ENCODE peak calls at places on chromosomes 6 and 20, in four cellular contexts. One of them, this sample, is unnamed. For H3K9me1, the result is how much of the 10 kb centered on the place peaks cover.

GRCh38 chr6:116200619-116201249 is 53.1 kb downstream of the TSPYL4 start:
- DNase-seq in K562: no peak
- DNase-seq in IMR-90: peak
- DNase-seq in keratinocyte: no peak
- DNase-seq in this sample: no peak

GRCh38 chr6:79719248-79719975 is 88.3 kb downstream of the SH3BGRL2 start:
- DNase-seq in IMR-90: peak
- DNase-seq in keratinocyte: no peak
- DNase-seq in K562: no peak
- DNase-seq in this sample: peak

GRCh38 chr20:10502098-10502526 is 67.0 kb downstream of the SLX4IP start:
- DNase-seq in K562: no peak
- DNase-seq in IMR-90: no peak
- DNase-seq in keratinocyte: no peak
- DNase-seq in this sample: no peak

GRCh38 chr6:26233608-26234420 is 131.2 kb upstream of the BTN3A2 start:
- DNase-seq in keratinocyte: no peak
- DNase-seq in K562: peak
- DNase-seq in IMR-90: peak
- DNase-seq in this sample: peak

GRCh38 chr6:112416885-112417284 is 69.8 kb downstream of the RFPL4B start:
- DNase-seq in IMR-90: no peak
- DNase-seq in keratinocyte: no peak
- DNase-seq in K562: no peak
- DNase-seq in this sample: no peak

GRCh38 chr20:15942130-15942529 is 631.1 kb downstream of the KIF16B start:
- DNase-seq in keratinocyte: no peak
- DNase-seq in IMR-90: no peak
- DNase-seq in K562: no peak
- DNase-seq in this sample: no peak

GRCh38 chr6:170329321-170329720 is 22.8 kb downstream of the FAM120B start:
- DNase-seq in keratinocyte: no peak
- DNase-seq in K562: no peak
- DNase-seq in IMR-90: no peak
- DNase-seq in this sample: no peak

GRCh38 chr6:25494469-25494868 is 157.5 kb upstream of the SCGN start:
- DNase-seq in IMR-90: no peak
- DNase-seq in K562: no peak
- DNase-seq in keratinocyte: no peak
- DNase-seq in this sample: no peak

GRCh38 chr20:1832634-1833033 is 62.6 kb upstream of the SIRPA start:
- DNase-seq in IMR-90: no peak
- DNase-seq in K562: no peak
- DNase-seq in keratinocyte: no peak
- DNase-seq in this sample: no peak

DNA sequence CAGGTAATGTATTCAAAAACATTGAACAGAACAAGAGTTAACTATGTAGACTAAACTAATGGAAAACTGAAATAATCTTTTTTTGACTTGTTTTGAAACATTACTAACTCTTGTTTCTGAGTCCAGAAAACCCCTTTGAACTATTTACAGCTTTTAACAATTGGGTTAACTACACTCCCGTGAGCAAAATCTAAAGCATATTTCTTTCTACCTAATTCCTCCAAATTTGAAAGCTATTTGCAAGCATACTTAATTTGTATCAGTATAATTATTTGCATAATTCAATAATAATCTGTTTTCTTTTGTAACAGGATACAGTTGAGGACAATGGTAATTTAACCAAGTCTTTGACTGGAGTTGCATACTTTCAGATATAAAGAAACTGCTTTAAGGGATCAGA is 62.6 kb upstream of the AGPAT4 start:
- DNase-seq in IMR-90: no peak
- DNase-seq in keratinocyte: no peak
- DNase-seq in K562: no peak
- DNase-seq in this sample: no peak
- H3K9me1 ChIP-seq in IMR-90: under half
- H3K9me1 ChIP-seq in keratinocyte: under half
- H3K9me1 ChIP-seq in K562: under half
- H3K9me1 ChIP-seq in this sample: under half

DNA sequence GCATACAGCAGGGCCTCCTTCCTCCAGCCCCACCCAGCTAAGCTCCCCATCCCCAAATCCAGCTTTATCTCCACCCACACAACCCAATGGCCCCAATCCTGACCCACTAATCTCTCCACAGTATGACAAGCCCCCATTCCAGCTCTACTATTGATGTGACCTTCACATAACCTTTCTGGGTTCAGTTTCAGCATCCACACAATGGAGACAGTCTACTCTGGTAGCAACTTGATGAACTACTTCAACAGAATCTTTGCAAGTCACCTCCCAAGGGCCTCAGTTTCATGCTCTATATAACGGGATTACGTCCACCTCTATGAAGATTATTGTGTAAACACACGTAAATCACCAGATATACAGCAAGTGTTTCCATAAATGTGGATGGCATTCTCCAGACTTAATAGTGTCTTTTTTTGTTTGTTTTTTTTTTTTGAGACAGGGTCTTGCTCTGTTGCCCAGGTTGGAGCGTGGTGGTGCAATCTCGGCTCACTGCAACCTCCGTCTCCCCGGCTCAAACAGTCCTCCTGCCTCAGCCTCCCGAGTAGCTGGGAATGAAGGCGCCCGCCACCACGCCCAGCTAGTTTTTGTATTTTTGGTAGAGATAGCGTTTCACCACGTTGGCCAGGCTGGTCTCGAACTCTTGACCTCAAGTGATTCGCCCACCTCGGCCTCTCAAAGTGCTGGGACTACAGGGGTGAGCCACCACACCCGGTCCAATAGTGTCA is 1.4 kb downstream of the AHCY start:
- DNase-seq in keratinocyte: no peak
- DNase-seq in K562: peak
- DNase-seq in IMR-90: no peak
- DNase-seq in this sample: no peak
- H3K9ac ChIP-seq in keratinocyte: peak
- H3K9ac ChIP-seq in K562: peak
- H3K9ac ChIP-seq in IMR-90: peak
- H3K9ac ChIP-seq in this sample: no peak

DNA sequence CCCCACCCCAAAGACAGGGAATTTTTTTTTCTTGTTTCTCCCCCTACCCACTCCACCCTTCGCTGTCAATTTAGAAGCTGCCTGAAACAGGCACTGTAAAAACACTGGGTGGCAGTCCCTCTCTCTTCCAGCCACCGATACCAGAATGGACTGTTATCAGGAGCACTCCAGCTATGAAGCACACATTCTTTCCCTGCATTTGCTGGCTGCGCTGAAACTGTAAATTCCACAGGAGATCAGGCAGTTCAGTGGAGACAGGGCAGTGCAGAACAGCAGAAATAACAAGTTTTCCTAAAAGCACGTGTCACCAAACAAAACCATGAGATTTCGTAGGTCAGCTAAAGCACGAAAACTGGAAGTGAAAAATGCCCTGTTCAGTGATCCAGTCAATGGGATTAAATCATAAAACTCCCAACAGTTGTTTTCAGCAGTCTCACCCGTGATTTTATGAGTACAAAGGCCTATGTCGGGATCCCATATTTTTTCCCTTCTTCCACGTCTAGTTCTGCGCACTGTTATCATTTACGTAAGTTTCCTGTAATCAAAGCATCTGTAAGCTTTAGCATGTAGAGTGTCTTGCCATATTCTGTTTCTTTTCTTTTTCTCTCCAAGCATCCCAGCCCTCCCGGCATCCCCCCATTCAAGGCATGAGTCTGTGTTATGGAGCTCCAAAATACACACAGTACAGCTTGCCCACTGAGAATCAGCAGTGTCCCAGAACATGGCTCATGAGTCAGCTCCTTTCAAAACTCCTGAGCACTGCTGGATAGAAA is 359.9 kb upstream of the EPHA7 start:
- DNase-seq in K562: no peak
- DNase-seq in keratinocyte: no peak
- DNase-seq in IMR-90: no peak
- DNase-seq in this sample: peak
- H3K9me1 ChIP-seq in K562: under half
- H3K9me1 ChIP-seq in keratinocyte: under half
- H3K9me1 ChIP-seq in IMR-90: under half
- H3K9me1 ChIP-seq in this sample: under half

GRCh38 chr6:44672838-44673237 is 285.3 kb downstream of the CDC5L start:
- DNase-seq in keratinocyte: peak
- DNase-seq in IMR-90: no peak
- DNase-seq in K562: no peak
- DNase-seq in this sample: no peak
- H3K9ac ChIP-seq in keratinocyte: peak
- H3K9ac ChIP-seq in IMR-90: no peak
- H3K9ac ChIP-seq in K562: no peak
- H3K9ac ChIP-seq in this sample: no peak

DNA sequence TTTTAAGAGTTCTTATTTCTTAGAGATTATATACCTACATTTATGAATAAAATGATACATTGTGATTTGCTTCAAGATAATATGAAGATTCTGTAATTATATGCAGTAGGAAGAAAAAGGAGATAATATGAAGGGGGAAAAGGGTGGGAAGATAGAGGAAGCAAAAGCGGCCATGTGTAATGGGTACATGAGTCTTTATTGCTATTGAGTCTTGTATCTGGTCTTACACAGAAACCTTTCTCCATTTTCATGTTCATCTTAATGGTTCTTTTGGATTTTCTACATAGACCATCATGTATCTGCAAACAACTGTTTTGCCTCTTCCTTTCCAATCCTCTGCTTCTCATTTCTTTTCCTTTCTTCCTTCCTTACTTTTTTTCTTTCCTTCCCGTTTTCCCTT is 36.1 kb downstream of the PHF20 start:
- DNase-seq in K562: no peak
- DNase-seq in keratinocyte: no peak
- DNase-seq in IMR-90: no peak
- DNase-seq in this sample: no peak
- H3K9me1 ChIP-seq in K562: under half
- H3K9me1 ChIP-seq in keratinocyte: under half
- H3K9me1 ChIP-seq in IMR-90: under half
- H3K9me1 ChIP-seq in this sample: under half

DNA sequence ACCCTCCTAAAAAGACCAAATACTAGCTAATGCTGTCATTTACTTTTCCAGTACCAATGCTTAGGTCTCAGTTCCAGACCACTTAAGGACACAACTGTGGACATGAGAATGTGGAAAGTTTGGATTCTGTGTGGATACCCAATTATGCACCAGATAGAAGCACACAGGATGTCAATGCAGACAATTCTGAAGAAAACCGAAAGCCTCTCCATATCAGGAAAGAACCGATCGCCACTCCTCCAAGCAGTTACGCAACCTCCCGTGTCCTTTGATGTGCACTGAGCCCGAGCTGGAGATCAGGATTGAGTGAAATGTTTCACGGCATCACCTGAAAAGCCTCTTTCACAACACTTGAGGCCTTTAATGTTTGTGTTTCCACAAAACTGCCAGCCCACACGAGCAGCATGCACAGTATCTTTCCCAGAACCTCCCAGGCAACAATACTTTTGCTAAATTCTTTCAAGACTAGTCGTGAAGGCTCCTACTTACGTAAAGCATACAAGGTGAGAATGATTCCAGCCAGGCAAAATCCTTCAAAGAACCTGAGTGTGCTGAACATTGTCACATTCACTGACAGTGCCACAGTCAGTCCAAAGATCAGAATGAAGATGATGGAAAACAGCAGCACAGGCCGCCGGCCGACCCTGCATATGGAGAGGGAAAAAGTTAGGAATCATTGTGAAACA is 47.0 kb downstream of the SLC22A23 start:
- DNase-seq in K562: peak
- DNase-seq in IMR-90: no peak
- DNase-seq in keratinocyte: no peak
- DNase-seq in this sample: no peak
- H3K9ac ChIP-seq in K562: peak
- H3K9ac ChIP-seq in IMR-90: no peak
- H3K9ac ChIP-seq in keratinocyte: no peak
- H3K9ac ChIP-seq in this sample: no peak

DNA sequence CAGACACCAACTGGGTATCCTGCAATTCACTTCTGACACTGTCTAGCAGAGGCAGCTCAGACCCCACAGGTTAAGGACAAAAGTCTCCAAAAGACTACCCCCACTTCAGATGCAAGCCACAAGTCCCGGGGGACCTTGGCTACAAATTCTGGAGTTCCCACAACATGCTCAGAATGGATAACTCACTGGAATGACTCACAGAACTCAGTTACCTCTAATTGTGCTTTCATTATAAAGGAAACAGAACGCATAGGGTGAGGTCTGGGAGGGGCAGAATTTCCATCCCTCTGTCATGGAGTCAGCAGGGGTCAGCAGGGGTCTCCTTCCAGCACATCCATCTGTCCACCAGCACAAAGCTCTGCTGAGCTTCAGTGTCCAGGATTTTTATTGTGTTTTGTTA is 184.2 kb downstream of the CDH4 start:
- DNase-seq in IMR-90: peak
- DNase-seq in keratinocyte: peak
- DNase-seq in K562: no peak
- DNase-seq in this sample: no peak
- H3K9me1 ChIP-seq in IMR-90: under half
- H3K9me1 ChIP-seq in keratinocyte: under half
- H3K9me1 ChIP-seq in K562: under half
- H3K9me1 ChIP-seq in this sample: under half

GRCh38 chr6:166956444-166957086 is at the start of gene RNASET2:
- DNase-seq in keratinocyte: peak
- DNase-seq in K562: peak
- DNase-seq in IMR-90: peak
- DNase-seq in this sample: peak

GRCh38 chr6:166954118-166954713 is 2.1 kb downstream of the RNASET2 start:
- DNase-seq in K562: no peak
- DNase-seq in keratinocyte: no peak
- DNase-seq in IMR-90: no peak
- DNase-seq in this sample: no peak

GRCh38 chr6:166955865-166956443 is 396 bp downstream of the RNASET2 start:
- DNase-seq in K562: no peak
- DNase-seq in IMR-90: peak
- DNase-seq in keratinocyte: no peak
- DNase-seq in this sample: no peak

GRCh38 chr6:166957087-166957804 is 896 bp upstream of the RNASET2 start:
- DNase-seq in K562: peak
- DNase-seq in keratinocyte: no peak
- DNase-seq in IMR-90: no peak
- DNase-seq in this sample: no peak

GRCh38 chr6:166955121-166955864 is 1.1 kb downstream of the RNASET2 start:
- DNase-seq in K562: peak
- DNase-seq in keratinocyte: no peak
- DNase-seq in IMR-90: no peak
- DNase-seq in this sample: no peak
- H3K9ac ChIP-seq in K562: peak
- H3K9ac ChIP-seq in keratinocyte: peak
- H3K9ac ChIP-seq in IMR-90: peak
- H3K9ac ChIP-seq in this sample: no peak